ENCODE peak calls at places on chromosomes 13 and 19, in six cellular contexts. T is T1000; C is tibial nerve; B is Kasumi-1; D is activated CD4-positive, alpha-beta T cell treated with anti-CD3 and anti-CD28 coated beads for 48 hours; S is NCI-H2171 treated with DMSO at 0.1 percent for 48 hours. O is an unnamed sample.

GRCh38 chr19:10189631-10190425 is 4.9 kb downstream of the DNMT1 start:
- DNase-seq in T (no peak), C (no peak), B (no peak), D (peak; percentile 51), S (no peak), O (no peak)

GRCh38 chr19:47608908-47609879 is at the start of gene BICRA:
- DNase-seq in T (peak; percentile 66), C (peak; percentile 66), B (peak; percentile 70), D (peak; percentile 88), S (peak; percentile 76), O (no peak)

GRCh38 chr19:21569497-21569870 is 64.1 kb downstream of the ZNF429 start:
- DNase-seq in T (no peak), C (no peak), B (no peak), D (peak; percentile 77), S (peak; percentile 7), O (no peak)

GRCh38 chr19:47158879-47159509 is 28.4 kb downstream of the SAE1 start:
- DNase-seq in T (no peak), C (no peak), B (no peak), D (peak; percentile 52), S (no peak), O (no peak)

GRCh38 chr19:18340990-18341868 is 831 bp downstream of the PGPEP1 start:
- DNase-seq in T (peak; percentile 10), C (peak; percentile 21), B (peak; percentile 43), D (peak; percentile 80), S (peak; percentile 57), O (no peak)

GRCh38 chr19:45355910-45356309 is 14.5 kb downstream of the ERCC2 start:
- DNase-seq in T (no peak), C (no peak), B (no peak), D (no peak), S (no peak), O (no peak)

GRCh38 chr19:48501961-48502719 is 9.5 kb downstream of the LMTK3 start:
- DNase-seq in T (peak; percentile 22), C (no peak), B (peak; percentile 74), D (peak; percentile 88), S (peak; percentile 99), O (no peak)

GRCh38 chr13:90068658-90069057 is 1278.8 kb upstream of the MIR17HG start:
- DNase-seq in T (no peak), C (no peak), B (peak; percentile 37), D (no peak), S (no peak), O (no peak)

GRCh38 chr19:1312732-1313694 is 27.3 kb downstream of the EFNA2 start:
- DNase-seq in T (no peak), C (no peak), B (no peak), D (no peak), S (peak; percentile 30), O (no peak)

GRCh38 chr19:40609561-40610395 is 8.6 kb downstream of the LTBP4 start:
- DNase-seq in T (no peak), C (peak; percentile 91), B (peak; percentile 82), D (peak; percentile 96), S (peak; percentile 27), O (no peak)

GRCh38 chr13:98999635-98999952 is 21.7 kb upstream of the DOCK9 start:
- DNase-seq in T (no peak), C (no peak), B (no peak), D (no peak), S (no peak), O (no peak)

GRCh38 chr19:39407644-39408391 is 1.2 kb downstream of the ZFP36 start:
- DNase-seq in T (peak; percentile 46), C (no peak), B (peak; percentile 22), D (peak; percentile 72), S (no peak), O (no peak)

GRCh38 chr13:34462843-34463242 is 479.2 kb upstream of the NBEA start:
- DNase-seq in T (no peak), C (no peak), B (no peak), D (no peak), S (no peak), O (no peak)

GRCh38 chr19:27529158-27529557 is 1683.8 kb downstream of the UQCRFS1 start:
- DNase-seq in T (no peak), C (no peak), B (no peak), D (no peak), S (no peak), O (no peak)

GRCh38 chr13:112443191-112444000 is 67.2 kb downstream of the SPACA7 start:
- DNase-seq in T (no peak), C (no peak), B (peak; percentile 7), D (peak; percentile 25), S (no peak), O (no peak)

GRCh38 chr19:57830071-57830602 is at the start of gene ZNF587B:
- DNase-seq in T (peak; percentile 22), C (no peak), B (no peak), D (peak; percentile 58), S (no peak), O (peak; percentile 61)

GRCh38 chr13:34076943-34077703 is 259.2 kb downstream of the RFC3 start:
- DNase-seq in T (no peak), C (no peak), B (peak; percentile 5), D (no peak), S (peak; percentile 26), O (no peak)

GRCh38 chr13:108919036-108919907 is 289.9 kb downstream of the MYO16 start:
- DNase-seq in T (no peak), C (no peak), B (no peak), D (no peak), S (no peak), O (no peak)

GRCh38 chr13:34155931-34156607 is 338.1 kb downstream of the RFC3 start:
- DNase-seq in T (no peak), C (no peak), B (no peak), D (peak; percentile 4), S (peak; percentile 0), O (no peak)

GRCh38 chr13:45621950-45622349 is 6.4 kb upstream of the ERICH6B start:
- DNase-seq in T (no peak), C (no peak), B (no peak), D (no peak), S (no peak), O (no peak)

GRCh38 chr19:1049841-1050240 is 9.9 kb downstream of the ABCA7 start:
- DNase-seq in T (no peak), C (no peak), B (no peak), D (no peak), S (no peak), O (no peak)

GRCh38 chr13:35789335-35790166 is 313.1 kb upstream of the MAB21L1 start:
- DNase-seq in T (no peak), C (no peak), B (peak; percentile 39), D (no peak), S (peak; percentile 75), O (peak; percentile 35)

GRCh38 chr19:33795370-33796163 is 1.1 kb upstream of the KCTD15 start:
- DNase-seq in T (peak; percentile 16), C (peak; percentile 39), B (peak; percentile 81), D (peak; percentile 71), S (peak; percentile 64), O (no peak)

GRCh38 chr13:96091164-96091931 is 1.4 kb downstream of the HS6ST3 start:
- DNase-seq in T (no peak), C (no peak), B (no peak), D (peak; percentile 1), S (peak; percentile 17), O (no peak)